ENCODE peak calls at places on chromosome 4, in five cellular contexts. C, K, O, L and G are unnamed samples.

GRCh38 chr4:15479913-15480185 is 10.2 kb downstream of the CC2D2A start:
- DNase-seq in L (no peak), O (no peak), K (no peak), C (no peak), G (no peak)

GRCh38 chr4:76212851-76213414 is 691 bp downstream of the SCARB2 start:
- DNase-seq in K (no peak), C (no peak), O (no peak), L (no peak), G (no peak)

GRCh38 chr4:73944061-73944875 is 37.6 kb downstream of the PF4 start:
- DNase-seq in C (no peak), L (peak; percentile 47), K (no peak), O (no peak), G (no peak)

GRCh38 chr4:163372035-163372434 is 28.3 kb downstream of the NPY5R start:
- DNase-seq in C (no peak), K (no peak), L (no peak), O (no peak), G (no peak)

GRCh38 chr4:40478215-40478614 is 143.1 kb downstream of the CHRNA9 start:
- DNase-seq in O (no peak), K (no peak), L (no peak), C (no peak), G (no peak)

GRCh38 chr4:38316045-38316444 is 348.0 kb upstream of the KLF3 start:
- DNase-seq in O (no peak), C (no peak), K (no peak), L (no peak), G (no peak)

GRCh38 chr4:122099896-122100295 is 52.2 kb upstream of the BLTP1 start:
- DNase-seq in C (no peak), L (no peak), K (peak; percentile 7), O (no peak), G (no peak)

GRCh38 chr4:169439244-169439643 is 168.5 kb upstream of the SH3RF1 start:
- DNase-seq in O (no peak), L (no peak), C (no peak), K (no peak), G (no peak)

GRCh38 chr4:185115827-185116232 is 27.2 kb upstream of the SLC25A4 start:
- DNase-seq in O (no peak), K (peak; percentile 36), L (peak; percentile 89), C (no peak), G (no peak)

GRCh38 chr4:151484396-151485102 is 75.6 kb downstream of the FHIP1A start:
- DNase-seq in O (peak; percentile 38), C (peak; percentile 53), L (peak; percentile 61), K (peak; percentile 53), G (no peak)

GRCh38 chr4:183329954-183330742 is 7.9 kb upstream of the CLDN24 start:
- DNase-seq in K (no peak), C (no peak), L (no peak), O (no peak), G (no peak)

GRCh38 chr4:40586034-40586433 is 43.6 kb downstream of the RBM47 start:
- DNase-seq in O (no peak), K (no peak), L (no peak), C (no peak), G (no peak)

GRCh38 chr4:4541040-4541631 is 712 bp downstream of the STX18 start:
- DNase-seq in K (no peak), L (no peak), O (no peak), C (no peak), G (no peak)

GRCh38 chr4:107913283-107913899 is 18.0 kb upstream of the CYP2U1 start:
- DNase-seq in K (no peak), C (no peak), L (no peak), O (peak; percentile 54), G (no peak)

GRCh38 chr4:129783596-129783995 is 687.6 kb downstream of the C4orf33 start:
- DNase-seq in C (no peak), L (no peak), O (no peak), K (no peak), G (no peak)

GRCh38 chr4:156547439-156547838 is 424.2 kb downstream of the PDGFC start:
- DNase-seq in C (no peak), O (no peak), K (peak; percentile 84), L (no peak), G (no peak)

GRCh38 chr4:39750216-39750615 is 52.3 kb downstream of the UBE2K start:
- DNase-seq in L (no peak), O (no peak), C (no peak), K (no peak), G (no peak)

GRCh38 chr4:185542626-185543336 is 7.5 kb upstream of the PDLIM3 start:
- DNase-seq in C (no peak), L (no peak), O (no peak), K (no peak), G (no peak)

GRCh38 chr4:151717271-151717670 is 43.5 kb downstream of the GATB start:
- DNase-seq in C (no peak), O (no peak), L (no peak), K (no peak), G (no peak)

GRCh38 chr4:75985116-75985515 is 5.6 kb downstream of the SDAD1 start:
- DNase-seq in O (no peak), C (no peak), K (peak; percentile 69), L (no peak), G (no peak)

GRCh38 chr4:102560115-102560514 is 59.0 kb downstream of the NFKB1 start:
- DNase-seq in K (no peak), O (no peak), L (no peak), C (no peak), G (no peak)

GRCh38 chr4:61896717-61897116 is 696.6 kb downstream of the ADGRL3 start:
- DNase-seq in O (no peak), K (no peak), C (no peak), L (no peak), G (no peak)

GRCh38 chr4:127734976-127735375 is 4.8 kb downstream of the SLC25A31 start:
- DNase-seq in O (no peak), K (no peak), C (no peak), L (no peak), G (no peak)

GRCh38 chr4:27276322-27277073 is 415.9 kb downstream of the STIM2 start:
- DNase-seq in L (no peak), K (no peak), C (no peak), O (no peak), G (no peak)

GRCh38 chr4:27278615-27279014 is 418.0 kb downstream of the STIM2 start:
- DNase-seq in L (peak; percentile 46), K (no peak), C (no peak), O (no peak), G (no peak)
- TF ChIP-seq CTCF in L (no peak), K (no peak), C (no peak), O (no peak), G (no peak)

GRCh38 chr4:95833652-95834276 is 6.1 kb upstream of the PDHA2 start:
- DNase-seq in L (no peak), C (no peak), K (no peak), O (no peak), G (no peak)

GRCh38 chr4:95838192-95838591 is 1.7 kb upstream of the PDHA2 start:
- DNase-seq in C (no peak), K (no peak), L (no peak), O (no peak), G (no peak)

GRCh38 chr4:95830647-95831046 is 9.2 kb upstream of the PDHA2 start:
- DNase-seq in L (no peak), O (no peak), C (no peak), K (no peak), G (no peak)

GRCh38 chr4:95839891-95840290 is at the start of gene PDHA2:
- DNase-seq in K (no peak), C (no peak), O (no peak), L (peak; percentile 26), G (peak; percentile 70)

DNA sequence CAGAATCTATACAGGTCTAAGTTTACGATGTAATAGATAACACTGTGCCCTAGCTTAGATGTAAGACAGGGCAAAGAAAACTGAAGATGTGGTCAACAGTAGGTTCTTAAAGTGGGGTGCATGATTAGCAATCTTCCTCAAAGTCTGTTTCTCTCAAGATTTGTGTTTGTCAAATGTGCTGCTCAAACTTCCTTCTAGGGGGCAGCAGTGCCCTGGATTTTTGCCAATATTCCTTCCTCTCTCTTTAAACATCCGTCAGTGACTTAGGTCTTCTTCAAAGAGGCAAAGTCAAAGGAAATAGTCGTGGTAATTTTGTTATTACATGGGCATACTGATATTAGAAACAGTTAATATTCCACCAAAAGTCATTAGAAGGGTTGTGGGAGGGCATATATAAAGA is 4.2 kb upstream of the PDHA2 start:
- DNase-seq in K (no peak), O (peak; percentile 24), L (peak; percentile 35), C (no peak), G (no peak)
- TF ChIP-seq CTCF in K (no peak), O (peak; percentile 50), L (peak; percentile 78), C (peak; percentile 63), G (peak; percentile 63)

DNA sequence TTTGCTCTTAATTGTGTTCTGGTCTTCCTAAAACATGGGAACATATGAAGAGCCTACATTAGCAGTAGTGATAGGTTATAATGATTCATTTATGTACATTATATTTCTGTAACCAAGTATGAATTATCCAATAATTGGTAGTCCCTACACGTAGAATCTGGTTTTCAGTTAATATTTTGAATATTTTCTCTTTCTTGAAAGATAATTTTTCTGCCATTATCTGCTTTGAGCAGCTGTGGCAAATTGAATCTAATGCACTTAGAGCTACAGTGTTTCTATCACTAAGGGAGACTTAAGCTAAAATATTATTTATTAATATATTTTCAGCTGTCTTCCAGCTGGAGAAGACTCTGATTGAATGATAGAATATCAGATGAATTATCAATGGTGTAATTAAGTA is 21.0 kb downstream of the CEP44 start:
- DNase-seq in L (no peak), C (no peak), O (no peak), K (no peak), G (no peak)
- TF ChIP-seq CTCF in L (no peak), C (no peak), O (no peak), K (no peak), G (no peak)

GRCh38 chr4:161647757-161648156 is 516.0 kb downstream of the FSTL5 start:
- DNase-seq in C (no peak), L (peak; percentile 35), K (no peak), O (no peak), G (no peak)

GRCh38 chr4:161642708-161643107 is 521.1 kb downstream of the FSTL5 start:
- DNase-seq in L (no peak), O (no peak), C (no peak), K (no peak), G (no peak)
- TF ChIP-seq CTCF in L (no peak), O (no peak), C (no peak), K (no peak), G (peak; percentile 80)

GRCh38 chr4:153790962-153791551 is 2.2 kb upstream of the SFRP2 start:
- DNase-seq in K (no peak), L (peak; percentile 91), C (peak; percentile 51), O (no peak), G (no peak)
- TF ChIP-seq CTCF in K (no peak), L (peak; percentile 63), C (peak; percentile 41), O (no peak), G (peak; percentile 75)

DNA sequence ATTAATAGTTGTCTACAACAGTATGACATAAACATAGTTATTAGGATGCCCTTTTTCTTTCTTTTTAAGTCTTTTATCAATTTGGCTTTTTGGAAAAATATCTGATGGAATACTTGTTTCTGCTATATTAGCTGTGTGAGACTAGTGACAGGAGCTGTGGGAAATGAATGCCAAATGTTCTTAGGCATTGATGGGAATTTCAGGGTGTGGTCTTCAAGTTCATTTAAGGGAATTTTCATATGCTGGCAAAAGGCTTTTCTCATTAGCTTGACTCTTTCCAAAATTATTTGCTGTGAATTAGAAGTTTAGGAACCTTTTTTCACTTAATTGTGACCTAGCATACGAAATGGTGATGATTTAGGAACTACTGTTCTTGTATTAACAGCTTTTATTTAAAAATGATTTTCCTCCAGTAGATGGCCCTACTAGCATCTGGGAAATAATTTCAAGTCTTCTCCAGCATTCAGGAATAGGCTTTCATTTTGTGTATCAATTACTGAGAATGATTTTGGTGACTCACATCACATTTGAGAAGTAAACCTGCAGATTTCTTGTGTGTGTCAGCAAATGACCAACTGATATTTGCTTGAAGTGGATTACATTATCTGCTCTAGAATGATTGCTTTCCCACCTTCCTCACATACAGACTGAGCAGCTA is 70.9 kb downstream of the HTT start:
- DNase-seq in K (no peak), O (no peak), L (no peak), C (no peak), G (no peak)
- TF ChIP-seq CTCF in K (no peak), O (no peak), L (no peak), C (no peak), G (peak; percentile 72)